ENCODE peak calls at places on chromosomes 5 and 9, in eight cellular contexts. One of them, this sample, is unnamed.

GRCh38 chr5:146878471-146879172 is at the start of gene PPP2R2B:
- DNase-seq in HCT116: no peak
- DNase-seq in cardiac muscle cell: peak; percentile 46
- DNase-seq in gastrocnemius medialis: no peak
- DNase-seq in ovary: no peak
- DNase-seq in thoracic aorta: no peak
- DNase-seq in prostate gland: no peak
- DNase-seq in psoas muscle: peak; percentile 27
- DNase-seq in this sample: peak; percentile 85

GRCh38 chr9:8858250-8859161 is 1058.9 kb upstream of the DMAC1 start:
- DNase-seq in HCT116: no peak
- DNase-seq in thoracic aorta: no peak
- DNase-seq in cardiac muscle cell: peak; percentile 18
- DNase-seq in gastrocnemius medialis: no peak
- DNase-seq in ovary: peak; percentile 52
- DNase-seq in prostate gland: no peak
- DNase-seq in psoas muscle: no peak
- DNase-seq in this sample: peak; percentile 47

GRCh38 chr9:137218754-137219271 is 3.2 kb downstream of the RNF208 start:
- DNase-seq in ovary: no peak
- DNase-seq in thoracic aorta: no peak
- DNase-seq in psoas muscle: no peak
- DNase-seq in gastrocnemius medialis: no peak
- DNase-seq in HCT116: no peak
- DNase-seq in prostate gland: no peak
- DNase-seq in cardiac muscle cell: peak; percentile 65
- DNase-seq in this sample: no peak

GRCh38 chr5:1895771-1896420 is 13.2 kb upstream of the IRX4 start:
- DNase-seq in cardiac muscle cell: no peak
- DNase-seq in prostate gland: no peak
- DNase-seq in psoas muscle: no peak
- DNase-seq in HCT116: no peak
- DNase-seq in thoracic aorta: no peak
- DNase-seq in gastrocnemius medialis: no peak
- DNase-seq in ovary: no peak
- DNase-seq in this sample: peak; percentile 35

GRCh38 chr5:7852988-7853387 is 2.1 kb upstream of the CFAP90 start:
- DNase-seq in psoas muscle: no peak
- DNase-seq in HCT116: no peak
- DNase-seq in ovary: no peak
- DNase-seq in cardiac muscle cell: no peak
- DNase-seq in thoracic aorta: no peak
- DNase-seq in gastrocnemius medialis: no peak
- DNase-seq in prostate gland: no peak
- DNase-seq in this sample: no peak

GRCh38 chr5:181211208-181211607 is 6.2 kb upstream of the TRIM7 start:
- DNase-seq in thoracic aorta: no peak
- DNase-seq in psoas muscle: no peak
- DNase-seq in ovary: no peak
- DNase-seq in prostate gland: no peak
- DNase-seq in gastrocnemius medialis: no peak
- DNase-seq in cardiac muscle cell: no peak
- DNase-seq in HCT116: no peak
- DNase-seq in this sample: peak; percentile 55

GRCh38 chr9:125161284-125161918 is 18.1 kb upstream of the SCAI start:
- DNase-seq in ovary: no peak
- DNase-seq in gastrocnemius medialis: no peak
- DNase-seq in psoas muscle: peak; percentile 31
- DNase-seq in cardiac muscle cell: peak; percentile 79
- DNase-seq in thoracic aorta: no peak
- DNase-seq in prostate gland: no peak
- DNase-seq in HCT116: no peak
- DNase-seq in this sample: no peak

GRCh38 chr9:104836235-104836634 is 72.3 kb downstream of the NIPSNAP3B start:
- DNase-seq in prostate gland: no peak
- DNase-seq in psoas muscle: no peak
- DNase-seq in ovary: no peak
- DNase-seq in cardiac muscle cell: no peak
- DNase-seq in thoracic aorta: no peak
- DNase-seq in gastrocnemius medialis: no peak
- DNase-seq in HCT116: no peak
- DNase-seq in this sample: no peak

GRCh38 chr5:57598756-57599155 is 116.1 kb upstream of the ACTBL2 start:
- DNase-seq in prostate gland: no peak
- DNase-seq in psoas muscle: no peak
- DNase-seq in HCT116: peak; percentile 0
- DNase-seq in cardiac muscle cell: peak; percentile 57
- DNase-seq in gastrocnemius medialis: no peak
- DNase-seq in ovary: no peak
- DNase-seq in thoracic aorta: no peak
- DNase-seq in this sample: no peak

GRCh38 chr5:72251386-72251785 is 68.7 kb downstream of the MRPS27 start:
- DNase-seq in thoracic aorta: no peak
- DNase-seq in prostate gland: no peak
- DNase-seq in psoas muscle: no peak
- DNase-seq in gastrocnemius medialis: no peak
- DNase-seq in HCT116: no peak
- DNase-seq in cardiac muscle cell: no peak
- DNase-seq in ovary: no peak
- DNase-seq in this sample: no peak

GRCh38 chr9:114487607-114488300 is 17.5 kb downstream of the WHRN start:
- DNase-seq in gastrocnemius medialis: peak; percentile 21
- DNase-seq in thoracic aorta: no peak
- DNase-seq in ovary: no peak
- DNase-seq in psoas muscle: no peak
- DNase-seq in HCT116: peak; percentile 57
- DNase-seq in cardiac muscle cell: peak; percentile 77
- DNase-seq in prostate gland: peak; percentile 77
- DNase-seq in this sample: peak; percentile 89

GRCh38 chr5:96530901-96531300 is 97.9 kb upstream of the PCSK1 start:
- DNase-seq in psoas muscle: no peak
- DNase-seq in prostate gland: no peak
- DNase-seq in thoracic aorta: no peak
- DNase-seq in cardiac muscle cell: no peak
- DNase-seq in ovary: no peak
- DNase-seq in gastrocnemius medialis: no peak
- DNase-seq in HCT116: no peak
- DNase-seq in this sample: no peak

GRCh38 chr5:178114325-178115135 is 1.2 kb downstream of the N4BP3 start:
- DNase-seq in prostate gland: no peak
- DNase-seq in ovary: no peak
- DNase-seq in gastrocnemius medialis: no peak
- DNase-seq in HCT116: no peak
- DNase-seq in cardiac muscle cell: no peak
- DNase-seq in psoas muscle: no peak
- DNase-seq in thoracic aorta: no peak
- DNase-seq in this sample: no peak

GRCh38 chr9:90795084-90795483 is 6.5 kb upstream of the SYK start:
- DNase-seq in gastrocnemius medialis: no peak
- DNase-seq in HCT116: no peak
- DNase-seq in thoracic aorta: no peak
- DNase-seq in psoas muscle: no peak
- DNase-seq in cardiac muscle cell: no peak
- DNase-seq in prostate gland: no peak
- DNase-seq in ovary: no peak
- DNase-seq in this sample: no peak

GRCh38 chr9:131661954-131662621 is 77.8 kb downstream of the RAPGEF1 start:
- DNase-seq in prostate gland: no peak
- DNase-seq in cardiac muscle cell: no peak
- DNase-seq in ovary: no peak
- DNase-seq in thoracic aorta: no peak
- DNase-seq in gastrocnemius medialis: no peak
- DNase-seq in psoas muscle: no peak
- DNase-seq in HCT116: no peak
- DNase-seq in this sample: peak; percentile 58

GRCh38 chr9:35515766-35516165 is 25.9 kb downstream of the RUSC2 start:
- DNase-seq in gastrocnemius medialis: no peak
- DNase-seq in ovary: no peak
- DNase-seq in thoracic aorta: no peak
- DNase-seq in HCT116: no peak
- DNase-seq in prostate gland: no peak
- DNase-seq in cardiac muscle cell: peak; percentile 51
- DNase-seq in psoas muscle: no peak
- DNase-seq in this sample: no peak

GRCh38 chr5:50968296-50969206 is 302.1 kb downstream of the PARP8 start:
- DNase-seq in psoas muscle: no peak
- DNase-seq in gastrocnemius medialis: no peak
- DNase-seq in HCT116: no peak
- DNase-seq in prostate gland: no peak
- DNase-seq in thoracic aorta: no peak
- DNase-seq in cardiac muscle cell: no peak
- DNase-seq in ovary: no peak
- DNase-seq in this sample: no peak
- H3K4me3 ChIP-seq in psoas muscle: peak overlapping the region; percentile 55
- H3K4me3 ChIP-seq in gastrocnemius medialis: peak overlapping the region; percentile 55
- H3K4me3 ChIP-seq in HCT116: no peak overlapping the region
- H3K4me3 ChIP-seq in prostate gland: peak overlapping the region; percentile 28
- H3K4me3 ChIP-seq in thoracic aorta: peak overlapping the region; percentile 67
- H3K4me3 ChIP-seq in cardiac muscle cell: peak overlapping the region; percentile 28
- H3K4me3 ChIP-seq in ovary: no peak overlapping the region
- H3K4me3 ChIP-seq in this sample: peak overlapping the region; percentile 54

DNA sequence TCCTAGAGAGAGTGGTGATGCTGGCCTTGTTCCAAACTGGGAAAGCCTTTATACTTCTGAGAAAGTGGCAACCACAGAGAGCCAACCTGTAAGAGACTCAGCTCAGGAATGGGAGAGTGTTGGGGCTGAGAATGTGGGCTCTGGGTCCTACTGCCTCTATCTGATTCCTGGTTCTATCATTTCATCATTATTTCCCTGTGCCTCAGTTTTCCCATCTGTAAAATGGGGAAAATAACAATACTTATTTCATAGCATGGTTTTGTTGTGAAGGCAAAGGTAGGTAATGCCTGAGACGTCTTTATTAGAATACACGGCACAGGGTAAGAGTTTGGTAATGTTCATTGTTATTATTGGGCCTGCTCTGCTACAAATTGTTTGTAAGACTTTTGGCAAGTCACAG is 229.0 kb upstream of the PANK3 start:
- DNase-seq in gastrocnemius medialis: no peak
- DNase-seq in HCT116: no peak
- DNase-seq in prostate gland: no peak
- DNase-seq in psoas muscle: no peak
- DNase-seq in ovary: no peak
- DNase-seq in cardiac muscle cell: no peak
- DNase-seq in thoracic aorta: no peak
- DNase-seq in this sample: no peak
- H3K27me3 ChIP-seq in gastrocnemius medialis: no peaks in the 10 kb centered on the region
- H3K27me3 ChIP-seq in HCT116: peaks cover 91% of the 10 kb centered on the region
- H3K27me3 ChIP-seq in prostate gland: no peaks in the 10 kb centered on the region
- H3K27me3 ChIP-seq in psoas muscle: no peaks in the 10 kb centered on the region
- H3K27me3 ChIP-seq in ovary: no peaks in the 10 kb centered on the region
- H3K27me3 ChIP-seq in cardiac muscle cell: no peaks in the 10 kb centered on the region
- H3K27me3 ChIP-seq in thoracic aorta: no peaks in the 10 kb centered on the region
- H3K27me3 ChIP-seq in this sample: no peaks in the 10 kb centered on the region

DNA sequence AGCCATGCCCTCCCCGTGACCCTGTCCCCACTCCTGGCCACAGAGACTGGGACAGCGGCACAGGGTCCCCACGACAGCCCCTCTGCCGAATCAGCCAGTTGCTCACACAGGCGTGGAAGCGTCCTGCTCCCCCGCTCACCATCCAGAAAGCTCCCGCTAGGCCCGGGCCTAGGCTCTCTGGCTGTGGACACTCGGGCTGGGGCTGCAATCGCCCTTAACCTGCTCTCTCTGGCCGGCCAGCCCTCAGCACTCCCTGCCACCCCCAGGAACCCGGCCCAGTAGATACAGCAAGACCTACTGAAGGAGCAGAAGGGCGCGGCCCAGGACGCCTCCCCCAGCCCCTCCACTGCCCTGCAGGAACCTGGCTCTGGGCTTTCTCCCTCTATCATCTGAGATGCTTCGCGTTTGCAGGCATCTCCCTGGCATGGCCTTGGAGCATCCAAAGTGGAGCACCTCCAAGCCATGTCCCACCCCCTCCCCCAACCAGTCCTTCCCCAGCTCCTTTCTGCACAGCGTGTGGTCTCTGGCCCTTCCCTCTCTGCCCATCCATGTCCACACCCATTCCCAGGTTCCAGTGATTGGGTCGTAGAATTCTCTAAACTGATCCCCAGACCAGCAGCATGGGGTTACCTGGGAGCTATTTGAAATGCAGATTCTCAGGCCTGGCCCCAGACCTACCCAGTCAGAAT is 113.7 kb upstream of the LMX1B start:
- DNase-seq in psoas muscle: no peak
- DNase-seq in cardiac muscle cell: no peak
- DNase-seq in ovary: no peak
- DNase-seq in thoracic aorta: no peak
- DNase-seq in prostate gland: no peak
- DNase-seq in HCT116: no peak
- DNase-seq in gastrocnemius medialis: no peak
- DNase-seq in this sample: peak; percentile 80
- H3K4me3 ChIP-seq in psoas muscle: peak overlapping the region; percentile 63
- H3K4me3 ChIP-seq in cardiac muscle cell: peak overlapping the region; percentile 40
- H3K4me3 ChIP-seq in ovary: peak overlapping the region; percentile 30
- H3K4me3 ChIP-seq in thoracic aorta: peak overlapping the region; percentile 79
- H3K4me3 ChIP-seq in prostate gland: no peak overlapping the region
- H3K4me3 ChIP-seq in HCT116: peak overlapping the region; percentile 31
- H3K4me3 ChIP-seq in gastrocnemius medialis: peak overlapping the region; percentile 62
- H3K4me3 ChIP-seq in this sample: peak overlapping the region; percentile 45

DNA sequence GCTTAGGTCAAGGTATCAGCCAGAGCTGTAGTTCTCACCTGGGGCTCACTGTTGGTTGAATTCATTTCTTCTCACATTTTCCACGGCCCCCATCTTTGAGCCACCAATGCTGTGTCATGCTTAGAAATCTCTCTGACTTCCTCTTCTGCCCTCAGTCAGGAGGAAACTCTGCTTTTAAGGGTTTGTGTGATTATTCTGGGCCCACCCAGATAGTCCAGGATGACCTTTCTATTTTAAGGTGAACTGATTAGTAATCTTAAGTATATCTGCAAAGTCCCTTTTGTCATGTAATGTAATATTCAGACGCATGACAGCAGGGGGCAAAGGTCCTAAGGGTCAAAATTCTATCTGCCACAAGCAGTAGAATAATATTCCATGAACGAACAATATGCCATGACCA is 88.4 kb downstream of the AK8 start:
- DNase-seq in gastrocnemius medialis: no peak
- DNase-seq in HCT116: no peak
- DNase-seq in prostate gland: no peak
- DNase-seq in psoas muscle: no peak
- DNase-seq in ovary: no peak
- DNase-seq in cardiac muscle cell: no peak
- DNase-seq in thoracic aorta: no peak
- DNase-seq in this sample: no peak
- H3K27me3 ChIP-seq in gastrocnemius medialis: peaks cover 9% of the 10 kb centered on the region
- H3K27me3 ChIP-seq in HCT116: peaks cover 5% of the 10 kb centered on the region
- H3K27me3 ChIP-seq in prostate gland: no peaks in the 10 kb centered on the region
- H3K27me3 ChIP-seq in psoas muscle: no peaks in the 10 kb centered on the region
- H3K27me3 ChIP-seq in ovary: no peaks in the 10 kb centered on the region
- H3K27me3 ChIP-seq in cardiac muscle cell: peaks cover 26% of the 10 kb centered on the region
- H3K27me3 ChIP-seq in thoracic aorta: no peaks in the 10 kb centered on the region
- H3K27me3 ChIP-seq in this sample: peaks cover 16% of the 10 kb centered on the region

GRCh38 chr5:176847726-176848290 is 37.4 kb downstream of the UNC5A start:
- DNase-seq in thoracic aorta: no peak
- DNase-seq in cardiac muscle cell: no peak
- DNase-seq in gastrocnemius medialis: no peak
- DNase-seq in HCT116: no peak
- DNase-seq in prostate gland: no peak
- DNase-seq in psoas muscle: no peak
- DNase-seq in ovary: no peak
- DNase-seq in this sample: peak; percentile 78
- H3K4me3 ChIP-seq in thoracic aorta: no peak overlapping the region
- H3K4me3 ChIP-seq in cardiac muscle cell: no peak overlapping the region
- H3K4me3 ChIP-seq in gastrocnemius medialis: no peak overlapping the region
- H3K4me3 ChIP-seq in HCT116: no peak overlapping the region
- H3K4me3 ChIP-seq in prostate gland: no peak overlapping the region
- H3K4me3 ChIP-seq in psoas muscle: no peak overlapping the region
- H3K4me3 ChIP-seq in ovary: no peak overlapping the region
- H3K4me3 ChIP-seq in this sample: no peak overlapping the region

This sample was measured in H7.